ENCODE peak calls at places on chromosomes 13 and 19, in four cellular contexts. I is HepG2, B is K562, X is H1. U is an unnamed sample.

GRCh38 chr19:35087393-35087792 is 28.2 kb upstream of the FXYD3 start:
- DNase-seq in B (peak), X (no peak), I (no peak), U (no peak)

GRCh38 chr19:45097776-45098520 is 5.0 kb downstream of the PPP1R37 start:
- DNase-seq in B (peak), I (peak), X (no peak), U (peak)

GRCh38 chr13:75440100-75440499 is 41.9 kb downstream of the TBC1D4 start:
- DNase-seq in X (no peak), B (peak), I (peak), U (no peak)

GRCh38 chr13:108322206-108322824 is 52.8 kb downstream of the TNFSF13B start:
- DNase-seq in I (peak), B (peak), X (no peak), U (peak)

GRCh38 chr13:40591091-40591490 is 75.3 kb downstream of the FOXO1 start:
- DNase-seq in B (no peak), X (no peak), I (no peak), U (no peak)

GRCh38 chr13:99922631-99923404 is 48.7 kb downstream of the ZIC5 start:
- DNase-seq in X (no peak), I (no peak), B (no peak), U (no peak)

GRCh38 chr13:68232351-68233130 is 1002.4 kb upstream of the PCDH9 start:
- DNase-seq in X (no peak), I (no peak), B (no peak), U (no peak)

GRCh38 chr19:310781-311496 is 19.7 kb upstream of the PLPP2 start:
- DNase-seq in X (no peak), B (no peak), I (no peak), U (no peak)

GRCh38 chr19:33868076-33868735 is 71.5 kb downstream of the KCTD15 start:
- DNase-seq in B (no peak), I (no peak), X (no peak), U (no peak)

GRCh38 chr19:50912727-50913716 is 1.8 kb upstream of the KLK4 start:
- DNase-seq in X (no peak), I (no peak), B (no peak), U (no peak)

GRCh38 chr19:12802267-12803106 is 618 bp downstream of the THSD8 start:
- DNase-seq in I (no peak), B (no peak), X (no peak), U (no peak)

GRCh38 chr13:48571121-48571901 is 38.4 kb upstream of the RCBTB2 start:
- DNase-seq in I (no peak), B (no peak), X (no peak), U (no peak)

GRCh38 chr19:13576726-13577125 is 70.4 kb upstream of the CACNA1A start:
- DNase-seq in X (no peak), B (no peak), I (no peak), U (no peak)

GRCh38 chr13:32791545-32792172 is 205.4 kb downstream of the PDS5B start:
- DNase-seq in B (no peak), I (peak), X (no peak), U (peak)

GRCh38 chr19:13055213-13056051 is 47.2 kb downstream of the LYL1 start:
- DNase-seq in X (peak), B (no peak), I (no peak), U (no peak)

GRCh38 chr13:40598599-40598998 is 67.8 kb downstream of the FOXO1 start:
- DNase-seq in I (no peak), X (no peak), B (no peak), U (no peak)

GRCh38 chr13:22960827-22961226 is 220.0 kb upstream of the SGCG start:
- DNase-seq in I (no peak), X (peak), B (no peak), U (no peak)

GRCh38 chr13:92225861-92226260 is 827.4 kb downstream of the GPC5 start:
- DNase-seq in I (no peak), X (no peak), B (no peak), U (no peak)

GRCh38 chr19:1465191-1466016 is 13.6 kb downstream of the C19orf25 start:
- DNase-seq in B (no peak), X (peak), I (no peak), U (no peak)

GRCh38 chr13:75544681-75545333 is 4.8 kb upstream of the UCHL3 start:
- DNase-seq in B (no peak), X (no peak), I (peak), U (peak)

GRCh38 chr19:11269408-11269807 is 7.1 kb upstream of the DOCK6 start:
- DNase-seq in X (no peak), I (no peak), B (peak), U (no peak)

GRCh38 chr19:15466851-15467733 is 2.7 kb upstream of the RASAL3 start:
- DNase-seq in B (no peak), X (no peak), I (no peak), U (no peak)

GRCh38 chr19:11242864-11243797 is 3.7 kb downstream of the ANGPTL8 start:
- DNase-seq in B (peak), X (peak), I (peak), U (peak)

GRCh38 chr13:51311957-51312520 is 27.5 kb upstream of the SERPINE3 start:
- DNase-seq in B (no peak), I (no peak), X (no peak), U (no peak)

GRCh38 chr13:24221007-24221406 is 60.5 kb downstream of the SPATA13 start:
- DNase-seq in B (peak), X (no peak), I (peak), U (peak)

GRCh38 chr19:15197275-15198005 is 3.4 kb downstream of the NOTCH3 start:
- DNase-seq in I (no peak), X (no peak), B (no peak), U (no peak)

GRCh38 chr19:36745870-36746269 is 26.7 kb downstream of the ZNF850 start:
- DNase-seq in B (no peak), X (no peak), I (no peak), U (no peak)

GRCh38 chr19:8355631-8356402 is 8.1 kb upstream of the ANGPTL4 start:
- DNase-seq in X (no peak), B (peak), I (peak), U (no peak)

GRCh38 chr13:80082396-80083096 is 258.4 kb downstream of the SPRY2 start:
- DNase-seq in B (no peak), I (no peak), X (no peak), U (no peak)

GRCh38 chr19:18708452-18709231 is 25.2 kb downstream of the CRTC1 start:
- DNase-seq in B (no peak), X (no peak), I (no peak), U (no peak)

GRCh38 chr19:39193785-39194184 is 3.0 kb upstream of the NCCRP1 start:
- DNase-seq in X (no peak), B (no peak), I (peak), U (peak)

GRCh38 chr19:39195755-39196154 is 1.0 kb upstream of the NCCRP1 start:
- DNase-seq in B (no peak), X (no peak), I (no peak), U (no peak)

GRCh38 chr19:39196320-39196719 is 444 bp upstream of the NCCRP1 start:
- DNase-seq in I (no peak), X (peak), B (no peak), U (no peak)

GRCh38 chr19:39196860-39197562 is at the start of gene NCCRP1:
- DNase-seq in B (no peak), X (peak), I (no peak), U (no peak)

GRCh38 chr19:39194832-39195542 is 1.8 kb upstream of the NCCRP1 start:
- DNase-seq in I (no peak), B (no peak), X (no peak), U (no peak)
- TF ChIP-seq PHF8 in I (no peak), B (no peak), X (no peak), U (no peak)

DNA sequence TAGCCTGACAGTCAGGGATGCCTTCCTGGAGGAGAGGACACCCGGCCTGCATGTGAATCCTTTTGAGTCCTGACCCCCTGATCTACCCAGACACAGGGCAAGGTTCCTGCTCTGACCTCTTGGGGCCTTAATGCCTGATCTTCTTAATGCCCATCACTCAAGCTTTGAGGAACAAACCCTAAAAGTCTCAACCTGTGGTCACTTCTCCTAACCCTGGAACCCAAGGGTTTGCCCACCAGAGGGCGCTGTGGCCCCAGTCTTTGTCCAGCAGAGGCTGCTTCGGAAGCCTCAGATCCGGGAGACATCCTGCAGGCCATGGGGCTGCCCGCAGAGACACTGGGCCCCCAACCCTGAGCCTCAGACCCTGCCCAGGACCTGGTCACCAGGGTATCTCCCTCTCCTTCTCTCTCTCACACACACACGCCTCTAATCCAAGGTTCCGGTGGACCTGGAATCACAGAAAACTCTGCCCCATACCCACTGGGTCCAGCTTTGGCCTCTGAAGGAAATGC is 9.8 kb upstream of the DPF1 start:
- DNase-seq in I (peak), B (peak), X (peak), U (peak)
- TF ChIP-seq PHF8 in I (no peak), B (no peak), X (no peak), U (no peak)

DNA sequence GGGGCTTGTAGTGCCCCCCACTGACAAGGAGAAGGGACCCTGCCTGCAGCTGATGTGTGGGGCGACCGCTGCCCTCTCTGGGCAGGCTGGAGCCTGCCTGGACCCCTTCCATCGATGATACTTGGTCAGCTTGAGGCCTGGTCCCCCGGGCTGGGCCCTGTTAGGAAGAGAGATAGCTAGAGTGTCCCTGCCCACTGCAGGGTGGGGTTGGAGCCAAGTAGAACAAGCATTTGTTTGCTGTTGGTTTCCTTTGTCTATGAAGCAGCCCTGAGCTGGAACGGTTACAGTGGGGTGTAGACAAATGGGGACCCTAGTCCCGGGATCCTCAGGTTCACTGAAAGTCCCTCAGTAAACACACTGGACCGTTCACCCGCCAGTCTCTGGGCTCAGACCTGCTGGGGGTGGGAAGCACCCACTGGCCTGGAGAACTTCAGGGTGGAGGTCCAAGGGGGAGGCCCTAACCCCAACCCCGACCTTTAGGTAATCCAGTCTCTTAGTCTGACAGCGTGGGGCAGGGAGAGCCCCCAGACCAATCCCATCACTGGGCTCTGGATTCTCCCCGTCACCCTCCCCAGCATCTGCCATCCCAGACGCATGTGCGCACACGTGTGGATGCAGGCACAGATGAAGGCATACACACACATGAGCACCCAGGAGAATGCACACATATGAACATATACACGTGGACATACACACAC is 204.8 kb upstream of the ZNF536 start:
- DNase-seq in B (no peak), I (no peak), X (peak), U (no peak)
- TF ChIP-seq PHF8 in B (no peak), I (no peak), X (no peak), U (no peak)

DNA sequence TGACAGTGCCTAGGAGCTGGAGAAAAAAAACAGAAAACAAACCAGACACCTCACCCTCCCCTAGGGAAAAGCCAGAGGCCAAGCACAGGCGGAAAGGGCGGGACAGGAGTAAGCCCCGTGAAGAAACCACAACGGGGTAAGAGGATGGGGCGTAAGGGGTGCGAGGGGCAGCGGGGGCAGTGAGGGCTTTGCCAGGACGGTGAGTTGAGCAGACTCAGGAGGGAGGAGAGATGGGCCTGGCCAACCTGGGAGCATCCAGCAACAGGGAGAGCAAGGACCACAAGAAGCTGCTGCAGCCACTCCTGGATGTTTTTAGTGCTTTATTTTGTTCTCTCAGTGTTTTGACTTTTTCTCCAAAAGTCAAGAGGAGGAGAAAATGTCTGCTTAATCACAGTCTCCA is 114.1 kb upstream of the SOX1 start:
- DNase-seq in X (peak), B (no peak), I (no peak), U (no peak)
- TF ChIP-seq PHF8 in X (no peak), B (no peak), I (no peak), U (no peak)

GRCh38 chr19:48477067-48477685 is 8.0 kb downstream of the CYTH2 start:
- DNase-seq in X (no peak), I (no peak), B (no peak), U (no peak)

GRCh38 chr19:48477696-48478338 is 8.6 kb downstream of the CYTH2 start:
- DNase-seq in B (no peak), I (no peak), X (no peak), U (no peak)

GRCh38 chr19:48480151-48480475 is 10.9 kb downstream of the CYTH2 start:
- DNase-seq in X (no peak), I (no peak), B (no peak), U (no peak)

GRCh38 chr19:48479686-48480085 is 10.5 kb downstream of the CYTH2 start:
- DNase-seq in X (no peak), B (no peak), I (no peak), U (no peak)

DNA sequence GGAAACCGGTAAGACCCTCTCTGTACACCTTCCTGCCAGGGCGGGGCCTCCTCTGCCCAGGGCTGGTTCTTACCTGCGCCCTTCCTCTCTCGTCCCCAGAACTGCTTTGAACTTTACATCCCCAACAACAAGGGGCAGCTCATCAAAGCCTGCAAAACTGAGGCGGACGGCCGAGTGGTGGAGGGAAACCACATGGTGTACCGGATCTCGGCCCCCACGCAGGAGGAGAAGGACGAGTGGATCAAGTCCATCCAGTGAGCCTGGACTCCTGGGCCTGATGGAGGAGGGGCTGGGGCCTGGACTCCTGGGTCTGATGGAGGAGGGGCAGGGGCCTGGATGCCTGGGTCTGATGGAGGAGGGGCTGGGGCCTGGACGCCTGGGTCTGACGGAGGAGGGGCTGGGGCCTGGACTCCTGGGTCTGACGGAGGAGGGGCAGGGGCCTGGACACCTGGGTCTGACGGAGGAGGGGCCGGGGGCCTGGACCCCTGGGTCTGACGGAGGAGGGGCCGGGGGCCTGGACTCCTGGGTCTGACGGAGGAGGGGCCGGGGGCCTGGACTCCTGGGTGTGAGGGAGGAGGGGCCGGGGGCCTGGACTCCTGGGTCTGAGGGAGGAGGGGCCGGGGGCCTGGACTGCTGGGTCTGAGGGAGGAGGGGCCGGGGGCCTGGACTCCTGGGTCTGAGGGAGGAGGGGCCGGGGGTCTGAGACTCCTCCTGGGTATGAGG is 9.3 kb downstream of the CYTH2 start:
- DNase-seq in X (no peak), B (no peak), I (no peak), U (no peak)
- TF ChIP-seq PHF8 in X (no peak), B (no peak), I (no peak), U (no peak)